ENCODE peak calls at places on chromosomes 5 and 9, in four cellular contexts. V is activated CD4-positive, alpha-beta T cell treated with anti-CD3 and anti-CD28 coated beads, Interleukin-2, amount 10 ng/mL, durations not matched to agents 7 days and 5 days; F is H1; G is heart right ventricle. U is an unnamed sample.

GRCh38 chr5:56638061-56638621 is 177.2 kb upstream of the MAP3K1 start:
- DNase-seq in F (no peak), V (no peak), G (no peak), U (no peak)

GRCh38 chr9:20872340-20872977 is 159.0 kb downstream of the HACD4 start:
- DNase-seq in F (no peak), G (no peak), V (no peak), U (no peak)

GRCh38 chr5:160199410-160199911 is 29.8 kb upstream of the FABP6 start:
- DNase-seq in V (peak; percentile 71), G (peak; percentile 83), F (peak; percentile 93), U (peak; percentile 74)

GRCh38 chr9:38263534-38263933 is 129.0 kb upstream of the ALDH1B1 start:
- DNase-seq in V (no peak), G (no peak), F (no peak), U (no peak)

GRCh38 chr5:147509710-147510651 is at the start of gene DPYSL3:
- DNase-seq in V (no peak), G (peak; percentile 77), F (peak; percentile 84), U (peak; percentile 86)

GRCh38 chr9:71762900-71763653 is 5.2 kb downstream of the CEMIP2 start:
- DNase-seq in F (no peak), V (no peak), G (no peak), U (no peak)

GRCh38 chr9:110077926-110078325 is 130.0 kb downstream of the C9orf152 start:
- DNase-seq in V (no peak), G (no peak), F (no peak), U (no peak)

GRCh38 chr5:13574634-13575033 is 369.9 kb downstream of the DNAH5 start:
- DNase-seq in V (no peak), G (no peak), F (no peak), U (no peak)

GRCh38 chr5:128378636-128379035 is 159.4 kb downstream of the FBN2 start:
- DNase-seq in V (no peak), G (no peak), F (no peak), U (no peak)

GRCh38 chr5:34854459-34855174 is 15.7 kb downstream of the TTC23L start:
- DNase-seq in F (no peak), G (no peak), V (no peak), U (no peak)

GRCh38 chr9:127949827-127950512 is 12.3 kb upstream of the DPM2 start:
- DNase-seq in G (peak; percentile 47), V (no peak), F (no peak), U (no peak)

GRCh38 chr9:87324613-87325194 is 173.0 kb upstream of the DAPK1 start:
- DNase-seq in G (no peak), F (no peak), V (peak; percentile 16), U (no peak)

GRCh38 chr5:96601811-96602244 is 60.3 kb upstream of the CAST start:
- DNase-seq in V (peak; percentile 77), G (no peak), F (peak; percentile 58), U (no peak)

GRCh38 chr9:72199253-72199652 is 50.0 kb downstream of the GDA start:
- DNase-seq in G (no peak), V (no peak), F (no peak), U (no peak)

GRCh38 chr5:38468202-38468656 is 88.2 kb downstream of the LIFR start:
- DNase-seq in V (no peak), F (no peak), G (no peak), U (peak; percentile 81)

GRCh38 chr9:23492126-23493002 is 333.7 kb downstream of the ELAVL2 start:
- DNase-seq in F (no peak), V (no peak), G (no peak), U (no peak)

GRCh38 chr5:19175776-19176570 is 812.0 kb downstream of the CDH18 start:
- DNase-seq in F (no peak), G (no peak), V (no peak), U (no peak)

GRCh38 chr9:36788534-36788933 is 215.8 kb downstream of the MELK start:
- DNase-seq in G (no peak), V (no peak), F (peak; percentile 78), U (no peak)

GRCh38 chr5:92337772-92338234 is 954.7 kb upstream of the ARRDC3 start:
- DNase-seq in G (no peak), F (no peak), V (no peak), U (no peak)

GRCh38 chr9:124721109-124721850 is 49.8 kb downstream of the NR6A1 start:
- DNase-seq in V (no peak), F (no peak), G (no peak), U (no peak)

GRCh38 chr5:109693535-109694152 is 3.9 kb downstream of the MAN2A1 start:
- DNase-seq in F (no peak), V (no peak), G (no peak), U (no peak)

GRCh38 chr5:61274561-61274960 is 57.5 kb upstream of the ZSWIM6 start:
- DNase-seq in V (no peak), G (no peak), F (no peak), U (no peak)

GRCh38 chr5:144134181-144134827 is 36.2 kb downstream of the YIPF5 start:
- DNase-seq in V (no peak), F (no peak), G (no peak), U (no peak)

GRCh38 chr9:115000217-115000639 is 69.8 kb upstream of the TNFSF8 start:
- DNase-seq in F (no peak), V (no peak), G (no peak), U (no peak)